ENCODE peak calls at places on chromosomes 12 and 14, in seven cellular contexts. X is vagina, D is uterus, O is retinal pigment epithelial cell, Z is AG04450, R is mucosa of descending colon, M is PC-3. I is an unnamed sample.

GRCh38 chr12:82625523-82625922 is 61.2 kb upstream of the TMTC2 start:
- DNase-seq in X (no peak), D (no peak), O (no peak), Z (no peak), R (no peak), M (no peak), I (no peak)

GRCh38 chr12:27331299-27331926 is 1.2 kb upstream of the BMAL2 start:
- DNase-seq in X (no peak), D (peak), O (peak), Z (peak), R (no peak), M (peak), I (peak)

GRCh38 chr12:24741216-24741615 is 207.7 kb downstream of the BCAT1 start:
- DNase-seq in X (no peak), D (no peak), O (no peak), Z (no peak), R (no peak), M (no peak), I (no peak)

GRCh38 chr12:113222730-113223531 is 1.7 kb downstream of the TPCN1 start:
- DNase-seq in X (peak), D (peak), O (peak), Z (peak), R (peak), M (peak), I (peak)

GRCh38 chr12:68530965-68531364 is 79.7 kb upstream of the RAP1B start:
- DNase-seq in X (no peak), D (no peak), O (peak), Z (peak), R (no peak), M (peak), I (no peak)

GRCh38 chr14:53619625-53620324 is 336.9 kb downstream of the BMP4 start:
- DNase-seq in X (no peak), D (peak), O (no peak), Z (peak), R (no peak), M (peak), I (peak)

GRCh38 chr14:92544051-92544730 is 30.6 kb downstream of the RIN3 start:
- DNase-seq in X (no peak), D (no peak), O (no peak), Z (no peak), R (no peak), M (no peak), I (peak)

GRCh38 chr12:106885026-106885425 is 70.7 kb upstream of the TMEM263 start:
- DNase-seq in X (no peak), D (no peak), O (no peak), Z (no peak), R (no peak), M (no peak), I (no peak)

GRCh38 chr14:44803239-44803905 is 158.4 kb downstream of the KLHL28 start:
- DNase-seq in X (no peak), D (no peak), O (peak), Z (no peak), R (no peak), M (peak), I (peak)

GRCh38 chr12:105499223-105499622 is 168.7 kb downstream of the C12orf75 start:
- DNase-seq in X (no peak), D (no peak), O (no peak), Z (no peak), R (no peak), M (no peak), I (no peak)

GRCh38 chr12:71144682-71145081 is 13.1 kb downstream of the TSPAN8 start:
- DNase-seq in X (no peak), D (no peak), O (no peak), Z (no peak), R (no peak), M (no peak), I (no peak)

DNA sequence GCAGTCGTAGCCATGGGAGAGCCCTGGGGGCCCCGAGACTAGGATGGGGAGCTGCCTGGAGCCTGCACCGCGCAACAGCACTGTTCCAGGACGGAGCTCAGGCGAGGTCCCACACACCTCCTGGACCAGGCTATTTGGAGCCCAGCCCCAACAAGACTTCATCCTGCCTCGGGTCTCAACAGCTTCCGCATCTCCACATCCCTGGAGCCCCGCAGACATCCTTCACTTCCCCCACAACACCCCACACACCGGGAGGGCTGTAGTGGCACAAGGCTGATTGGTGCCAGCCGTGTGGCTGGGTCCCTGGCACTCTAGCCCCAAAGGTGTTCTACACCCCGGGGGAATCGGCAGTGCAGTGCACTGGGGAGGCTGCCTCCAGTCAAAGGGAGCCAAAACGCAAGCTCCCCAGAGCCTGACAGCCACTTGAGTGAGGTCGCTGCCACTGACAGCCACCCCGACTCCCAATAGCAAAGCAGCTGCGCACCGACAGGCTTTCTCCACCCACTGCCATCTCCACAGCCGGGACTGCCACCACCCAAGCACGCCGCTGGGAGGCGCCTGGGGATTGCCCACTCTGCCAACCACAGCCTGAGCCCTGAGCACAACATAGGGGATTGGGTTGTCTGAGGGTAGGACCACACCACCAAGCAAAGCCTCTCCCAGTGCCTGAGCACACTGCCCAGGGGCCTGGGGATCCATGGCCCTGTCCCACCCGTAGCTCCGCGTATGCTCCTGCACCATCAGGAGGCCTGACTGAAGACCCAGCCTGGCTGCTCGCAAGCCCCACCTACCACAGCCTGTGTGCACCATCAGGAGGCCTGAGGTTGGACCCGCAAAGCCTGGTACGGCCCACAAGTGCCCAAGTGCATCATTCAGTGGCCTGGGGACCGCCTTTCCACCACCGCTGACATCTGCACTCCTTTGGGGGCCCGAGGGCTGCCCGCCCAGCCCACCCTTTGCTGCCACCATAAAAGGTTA is 13.2 kb upstream of the KLRF1 start:
- DNase-seq in X (no peak), D (peak), O (no peak), Z (no peak), R (peak), M (peak), I (peak)
- H3K4me3 ChIP-seq in X (peak), D (no peak), O (peak), Z (no peak), R (no peak), M (no peak), I (peak)

DNA sequence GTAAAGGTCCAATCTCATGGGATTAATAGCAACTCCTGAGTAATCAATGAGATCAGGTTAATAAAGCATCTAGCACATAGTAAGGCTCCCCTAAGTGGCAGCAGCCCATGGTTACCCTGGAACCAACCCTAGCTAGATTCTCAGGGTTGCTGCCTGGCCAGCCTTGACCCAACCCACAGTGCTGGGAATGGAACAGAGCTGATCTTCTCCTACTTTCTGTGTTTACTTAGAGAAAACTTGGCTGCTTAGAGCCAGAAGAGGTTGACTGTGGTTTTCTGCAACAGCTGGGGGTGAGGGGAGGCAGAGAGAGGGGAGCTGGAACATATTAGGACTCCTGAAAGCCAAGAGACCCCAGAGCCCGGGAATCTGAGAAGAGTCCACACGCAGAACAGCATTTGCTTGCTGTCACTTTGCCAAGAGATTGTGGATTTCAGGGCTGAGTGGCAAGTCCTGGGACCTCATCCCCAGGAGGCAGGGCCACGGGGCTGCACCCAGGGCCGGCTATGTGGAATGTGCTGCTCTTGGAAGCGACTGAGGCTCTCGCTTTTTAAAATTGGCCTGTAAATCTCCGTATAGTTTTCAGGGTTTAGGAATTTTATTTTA is 22.2 kb upstream of the MED13L start:
- DNase-seq in X (no peak), D (no peak), O (no peak), Z (no peak), R (no peak), M (no peak), I (no peak)
- H3K4me3 ChIP-seq in X (no peak), D (no peak), O (no peak), Z (no peak), R (no peak), M (no peak), I (no peak)

DNA sequence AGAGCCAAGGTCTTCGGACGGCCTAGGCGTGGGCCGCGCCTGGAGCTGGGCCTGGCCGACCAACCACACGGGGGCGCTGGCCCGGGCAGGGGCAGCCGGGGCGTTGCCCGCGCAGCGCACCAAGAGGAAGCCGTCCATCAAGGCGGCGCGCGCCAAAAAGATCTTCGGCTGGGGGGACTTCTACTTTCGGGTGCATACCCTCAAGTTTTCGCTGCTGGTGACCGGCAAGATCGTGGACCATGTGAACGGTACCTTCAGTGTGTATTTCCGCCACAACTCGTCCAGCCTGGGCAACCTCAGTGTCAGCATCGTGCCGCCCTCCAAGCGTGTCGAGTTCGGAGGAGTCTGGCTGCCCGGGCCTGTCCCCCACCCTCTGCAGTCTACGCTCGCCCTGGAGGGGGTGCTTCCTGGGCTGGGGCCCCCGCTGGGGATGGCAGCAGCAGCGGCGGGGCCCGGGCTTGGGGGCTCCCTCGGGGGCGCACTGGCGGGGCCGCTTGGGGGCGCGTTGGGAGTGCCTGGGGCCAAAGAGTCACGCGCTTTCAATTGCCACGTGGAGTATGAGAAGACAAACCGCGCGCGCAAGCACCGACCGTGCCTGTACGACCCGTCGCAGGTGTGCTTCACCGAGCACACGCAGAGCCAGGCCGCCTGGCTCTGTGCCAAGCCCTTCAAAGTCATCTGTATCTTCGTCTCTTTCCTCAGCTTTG is 4.4 kb upstream of the SHMT2 start:
- DNase-seq in X (no peak), D (no peak), O (no peak), Z (no peak), R (no peak), M (no peak), I (peak)
- H3K4me3 ChIP-seq in X (no peak), D (no peak), O (no peak), Z (no peak), R (no peak), M (no peak), I (no peak)

GRCh38 chr14:100031506-100032281 is 33.5 kb upstream of the EVL start:
- DNase-seq in X (no peak), D (peak), O (peak), Z (peak), R (no peak), M (peak), I (peak)
- H3K4me3 ChIP-seq in X (no peak), D (no peak), O (peak), Z (peak), R (no peak), M (peak), I (peak)

DNA sequence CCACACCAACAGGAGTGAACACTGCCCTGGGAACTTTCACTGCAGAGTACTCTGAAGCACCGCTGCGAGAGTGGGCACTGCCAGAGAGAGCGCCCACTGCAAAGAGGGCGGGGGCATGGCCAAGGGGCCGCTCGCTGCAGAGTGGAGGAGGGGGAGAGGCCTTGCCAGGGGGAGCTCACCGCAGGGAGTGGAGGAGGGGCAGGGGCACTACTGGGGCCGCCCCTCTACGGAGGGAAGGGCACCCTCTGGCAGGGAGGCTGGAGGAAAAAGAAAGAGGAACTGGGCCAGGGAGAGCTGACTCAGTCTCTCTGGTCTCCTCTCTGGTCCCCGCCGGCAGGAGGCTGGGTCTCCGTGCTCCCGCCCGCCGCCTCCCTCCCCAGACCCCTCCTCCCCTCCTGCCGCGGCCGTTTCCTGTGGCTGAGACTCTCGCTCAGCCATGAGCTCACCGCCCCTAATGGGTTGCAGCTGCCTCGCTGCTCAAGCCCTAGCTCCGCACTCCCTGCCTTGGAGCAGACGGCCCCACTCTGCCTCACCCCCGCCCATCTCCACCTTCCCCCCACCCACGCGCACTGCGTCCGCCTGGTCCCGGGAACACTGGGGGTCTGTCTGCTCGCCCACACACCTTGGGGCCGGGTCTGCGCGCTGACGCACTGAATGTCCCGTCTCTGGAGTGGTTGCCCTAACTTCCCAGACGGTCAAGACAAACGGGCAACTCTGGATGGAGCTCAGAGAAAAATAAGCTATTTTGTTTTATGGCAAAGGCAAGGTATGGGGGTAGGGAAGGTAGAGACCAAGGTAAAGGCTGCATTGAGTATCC is 1.3 kb downstream of the ARHGEF40 start:
- DNase-seq in X (peak), D (peak), O (no peak), Z (peak), R (peak), M (peak), I (peak)
- H3K4me3 ChIP-seq in X (peak), D (peak), O (peak), Z (peak), R (peak), M (peak), I (peak)

DNA sequence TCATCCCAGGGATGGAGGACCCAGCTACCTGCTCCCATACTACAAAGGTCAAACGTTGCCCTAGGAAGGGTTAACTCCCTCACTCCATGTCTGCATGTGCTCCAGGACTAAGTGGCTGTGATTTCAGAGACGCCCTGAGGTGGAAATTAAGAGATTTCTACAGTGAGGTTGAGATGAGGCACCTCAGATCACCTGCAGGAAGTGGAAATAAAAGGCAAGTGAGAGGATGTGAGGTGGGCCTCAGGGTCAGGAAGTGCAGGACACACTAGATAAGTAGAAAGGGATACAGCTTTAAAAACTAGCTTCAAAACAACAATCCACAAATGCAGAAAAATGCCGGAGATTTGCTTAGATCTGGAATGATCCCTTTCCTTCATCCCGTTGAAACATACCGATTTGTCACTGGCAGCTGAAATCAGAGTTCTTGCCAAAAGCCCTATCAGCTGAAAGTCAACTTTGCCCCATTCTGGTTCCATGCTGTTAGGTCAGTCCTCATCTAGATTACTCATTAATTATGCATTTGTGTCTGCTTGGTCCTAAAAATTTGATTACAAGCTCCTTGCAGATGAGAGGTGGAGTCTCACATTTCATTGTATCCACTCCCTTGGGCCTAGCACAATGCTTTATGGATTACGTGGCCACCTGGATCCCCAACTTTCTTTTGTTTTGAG is 6.6 kb downstream of the PLBD1 start:
- DNase-seq in X (no peak), D (no peak), O (no peak), Z (no peak), R (no peak), M (no peak), I (no peak)
- H3K4me3 ChIP-seq in X (no peak), D (no peak), O (no peak), Z (no peak), R (no peak), M (no peak), I (no peak)

I was measured in epithelial cell of esophagus.